ENCODE peak calls at places on chromosomes 6 and 20, in nine cellular contexts. H, G, M, W, Y, J, T, Z and L are unnamed samples.
A peak's percentile ranks its signal among the peaks of the same experiment; 100 is the strongest.

GRCh38 chr6:3587660-3588059 is 130.8 kb upstream of the SLC22A23 start:
- DNase-seq in H (no peak), Z (no peak), M (no peak), J (no peak), G (no peak), W (no peak), T (no peak), Y (no peak), L (no peak)

GRCh38 chr20:1897486-1897885 is 2.3 kb downstream of the SIRPA start:
- DNase-seq in W (no peak), G (no peak), Z (no peak), Y (no peak), M (no peak), J (peak; percentile 43), T (no peak), H (no peak), L (no peak)

GRCh38 chr6:165811512-165811911 is 148.5 kb upstream of the PDE10A start:
- DNase-seq in Z (no peak), G (no peak), T (no peak), W (no peak), H (no peak), J (no peak), Y (no peak), M (no peak), L (no peak)

GRCh38 chr6:107398005-107398404 is 61.4 kb downstream of the PDSS2 start:
- DNase-seq in Z (no peak), J (no peak), T (no peak), M (no peak), H (no peak), Y (no peak), W (no peak), G (no peak), L (no peak)

GRCh38 chr20:5688431-5688972 is 61.7 kb upstream of the SHLD1 start:
- DNase-seq in W (no peak), J (peak; percentile 24), Y (peak; percentile 13), G (peak; percentile 86), H (peak; percentile 44), Z (no peak), T (no peak), M (peak; percentile 79), L (no peak)

GRCh38 chr6:101683884-101684283 is 290.4 kb downstream of the GRIK2 start:
- DNase-seq in T (no peak), Z (no peak), H (no peak), W (no peak), G (no peak), Y (no peak), J (no peak), M (no peak), L (no peak)

GRCh38 chr20:4844766-4845465 is 123.2 kb downstream of the PRND start:
- DNase-seq in J (no peak), W (no peak), M (no peak), H (no peak), Z (no peak), T (no peak), G (no peak), Y (no peak), L (no peak)

GRCh38 chr6:95593025-95593424 is 15.7 kb downstream of the MANEA start:
- DNase-seq in G (no peak), Y (no peak), T (no peak), H (no peak), J (no peak), Z (no peak), W (no peak), M (no peak), L (no peak)

GRCh38 chr20:53162251-53162835 is 190.2 kb downstream of the TSHZ2 start:
- DNase-seq in Y (peak; percentile 64), G (no peak), M (peak; percentile 73), J (peak; percentile 93), T (no peak), H (no peak), Z (peak; percentile 63), W (peak; percentile 42), L (no peak)

GRCh38 chr6:39880521-39881048 is 53.7 kb downstream of the MOCS1 start:
- DNase-seq in G (no peak), Y (no peak), Z (no peak), M (no peak), W (no peak), H (no peak), J (no peak), T (no peak), L (no peak)

GRCh38 chr6:45420909-45421699 is 43.4 kb upstream of the SUPT3H start:
- DNase-seq in Z (no peak), H (no peak), T (no peak), W (no peak), Y (peak; percentile 43), M (no peak), G (no peak), J (no peak), L (no peak)

GRCh38 chr20:54107181-54107580 is 36.8 kb upstream of the BCAS1 start:
- DNase-seq in J (no peak), T (no peak), Z (no peak), Y (no peak), M (no peak), H (no peak), W (no peak), G (no peak), L (no peak)

GRCh38 chr20:43389839-43390626 is 67.7 kb upstream of the SRSF6 start:
- DNase-seq in H (no peak), T (no peak), Y (no peak), M (no peak), J (no peak), G (peak; percentile 77), W (no peak), Z (no peak), L (no peak)

DNA sequence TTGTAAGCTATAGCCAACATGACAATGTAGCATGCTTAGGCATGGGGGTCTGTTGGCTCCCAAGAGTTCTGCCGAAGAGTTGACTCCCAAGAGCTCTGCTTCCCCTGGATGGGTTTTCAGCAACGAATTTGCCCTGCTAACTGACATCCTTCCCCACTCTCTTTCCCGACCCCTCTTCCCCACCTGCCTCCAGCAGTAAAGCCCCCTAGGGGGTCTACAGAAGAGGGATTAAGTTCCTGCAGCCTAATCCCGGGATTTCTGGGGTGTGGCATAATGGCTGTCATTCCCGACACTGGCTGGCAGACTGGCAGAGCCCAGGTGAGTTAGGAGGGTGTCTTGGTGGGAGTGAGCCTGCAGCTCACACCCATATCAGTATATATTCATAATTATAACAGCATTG is 121.0 kb upstream of the ZNF184 start:
- DNase-seq in Z (no peak), G (no peak), W (no peak), Y (no peak), J (no peak), M (no peak), T (no peak), H (no peak), L (no peak)
- H3K4me3 ChIP-seq in Z (no peak overlapping the region), G (no peak overlapping the region), W (no peak overlapping the region), Y (no peak overlapping the region), J (peak overlapping the region; percentile 69), M (no peak overlapping the region), T (no peak overlapping the region), H (no peak overlapping the region), L (peak overlapping the region; percentile 42)

DNA sequence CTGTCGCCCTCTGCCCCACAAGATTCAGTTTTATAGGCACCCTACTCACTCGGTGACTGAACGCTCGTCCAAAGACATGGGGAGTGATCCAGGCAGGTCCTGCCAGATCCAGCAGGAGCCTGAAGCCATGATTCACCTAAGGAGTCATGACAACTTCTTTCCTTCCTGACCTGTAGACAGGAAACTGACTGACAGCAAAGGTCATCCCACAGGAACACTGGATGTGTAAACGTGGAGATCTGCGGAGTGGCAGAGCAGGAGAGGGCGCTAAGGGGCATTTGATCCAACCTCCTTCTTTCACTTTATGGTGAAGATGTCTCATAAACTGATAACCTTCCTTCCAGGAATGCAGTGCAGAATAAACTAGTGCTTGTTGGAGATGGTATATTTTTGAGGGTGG is 192.2 kb downstream of the GJA10 start:
- DNase-seq in H (no peak), M (no peak), G (no peak), T (no peak), J (peak; percentile 65), W (peak; percentile 35), Z (no peak), Y (no peak), L (peak; percentile 79)
- TF ChIP-seq CTCF in H (no peak), M (no peak), G (no peak), T (no peak), J (no peak), W (peak; percentile 11), Z (no peak), Y (no peak), L (peak; percentile 67)

GRCh38 chr6:170296746-170297576 is 6.1 kb upstream of the DLL1 start:
- DNase-seq in W (no peak), Z (no peak), Y (no peak), H (no peak), G (no peak), M (no peak), T (no peak), J (no peak), L (no peak)

GRCh38 chr6:170297577-170298330 is 6.9 kb upstream of the DLL1 start:
- DNase-seq in W (no peak), Y (no peak), Z (no peak), H (no peak), T (no peak), G (no peak), M (no peak), J (no peak), L (no peak)

GRCh38 chr6:170294813-170295518 is 4.1 kb upstream of the DLL1 start:
- DNase-seq in T (no peak), H (no peak), M (no peak), Y (no peak), J (no peak), Z (no peak), G (no peak), W (no peak), L (no peak)

GRCh38 chr6:170295519-170296422 is 4.9 kb upstream of the DLL1 start:
- DNase-seq in H (no peak), T (no peak), Y (no peak), M (peak; percentile 82), J (no peak), W (no peak), Z (no peak), G (no peak), L (no peak)

DNA sequence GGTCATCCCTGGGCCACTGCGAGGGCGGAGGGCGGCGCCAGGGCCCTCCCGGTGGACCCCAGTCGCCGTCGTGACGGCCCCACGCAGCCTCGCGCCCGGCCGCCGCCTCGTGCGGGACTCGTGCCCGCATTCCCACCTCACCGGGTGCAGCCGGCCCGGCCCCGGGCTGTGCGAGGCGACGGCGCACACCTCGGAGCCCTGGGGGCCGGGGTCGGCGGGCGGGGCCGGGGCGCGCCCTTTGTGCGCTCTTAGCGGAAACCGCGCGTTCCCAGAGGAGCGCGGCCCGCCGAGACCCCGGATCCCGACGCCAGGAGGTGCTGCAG is 5.5 kb upstream of the DLL1 start:
- DNase-seq in H (no peak), T (no peak), Z (no peak), M (no peak), W (no peak), J (no peak), G (no peak), Y (no peak), L (no peak)
- H3K4me3 ChIP-seq in H (peak overlapping the region; percentile 43), T (peak overlapping the region; percentile 75), Z (no peak overlapping the region), M (no peak overlapping the region), W (no peak overlapping the region), J (no peak overlapping the region), G (peak overlapping the region; percentile 50), Y (no peak overlapping the region), L (peak overlapping the region; percentile 30)

GRCh38 chr20:18718129-18718528 is 95.5 kb upstream of the SCP2D1 start:
- DNase-seq in H (no peak), J (no peak), G (no peak), Z (no peak), M (no peak), W (no peak), T (no peak), Y (no peak), L (no peak)
- TF ChIP-seq CTCF in H (no peak), J (no peak), G (peak; percentile 6), Z (no peak), M (no peak), W (peak; percentile 31), T (no peak), Y (no peak), L (no peak)